ENCODE peak calls at places on chromosomes 11 and 22, in four cellular contexts. F, A, R and L are unnamed samples.

GRCh38 chr11:1836011-1836945 is 1.5 kb downstream of the SYT8 start:
- DNase-seq in F (no peak), A (no peak), R (no peak), L (no peak)

GRCh38 chr11:104663190-104664140 is 234.8 kb downstream of the CASP12 start:
- DNase-seq in F (no peak), A (no peak), R (no peak), L (no peak)

GRCh38 chr11:118117790-118118601 is 31.2 kb upstream of the SMIM35 start:
- DNase-seq in F (no peak), A (no peak), R (no peak), L (no peak)

GRCh38 chr11:45560153-45560934 is 105.1 kb downstream of the CHST1 start:
- DNase-seq in F (no peak), A (no peak), R (no peak), L (no peak)

GRCh38 chr22:31692186-31692886 is 30.3 kb upstream of the PISD start:
- DNase-seq in F (no peak), A (no peak), R (no peak), L (peak)

GRCh38 chr11:128734439-128735224 is 40.8 kb downstream of the FLI1 start:
- DNase-seq in F (no peak), A (no peak), R (no peak), L (no peak)

GRCh38 chr11:20021771-20022362 is 138.4 kb downstream of the DBX1 start:
- DNase-seq in F (peak), A (peak), R (no peak), L (no peak)

GRCh38 chr11:111000400-111001090 is 245.0 kb upstream of the POU2AF2 start:
- DNase-seq in F (no peak), A (no peak), R (no peak), L (no peak)

GRCh38 chr11:12122083-12122482 is 11.7 kb downstream of the MICAL2 start:
- DNase-seq in F (peak), A (peak), R (no peak), L (no peak)

GRCh38 chr11:111452817-111453607 is 59.2 kb downstream of the BTG4 start:
- DNase-seq in F (no peak), A (no peak), R (no peak), L (no peak)

GRCh38 chr11:119374632-119375394 is 6.7 kb downstream of the USP2 start:
- DNase-seq in F (no peak), A (no peak), R (no peak), L (no peak)

GRCh38 chr11:122981388-122982264 is at the start of gene BSX:
- DNase-seq in F (no peak), A (peak), R (no peak), L (peak)

GRCh38 chr11:126347751-126348628 is 7.5 kb upstream of the ST3GAL4 start:
- DNase-seq in F (no peak), A (no peak), R (no peak), L (no peak)

GRCh38 chr22:39123811-39124668 is 27.0 kb downstream of the APOBEC3H start:
- DNase-seq in F (no peak), A (no peak), R (no peak), L (no peak)

GRCh38 chr11:11370263-11371060 is 17.4 kb upstream of the CSNK2A3 start:
- DNase-seq in F (no peak), A (no peak), R (no peak), L (no peak)

GRCh38 chr22:39638958-39639357 is 68.4 kb downstream of the CACNA1I start:
- DNase-seq in F (no peak), A (no peak), R (no peak), L (no peak)

GRCh38 chr11:124872741-124873140 is 7.5 kb downstream of the ROBO3 start:
- DNase-seq in F (no peak), A (no peak), R (no peak), L (no peak)